ENCODE peak calls at places on chromosome 18, in six cellular contexts. One of them, this sample, is unnamed.

GRCh38 chr18:53864758-53865157 is 359.7 kb downstream of the MBD2 start:
- DNase-seq in neuronal stem cell: no peak
- DNase-seq in psoas muscle: no peak
- DNase-seq in osteoblast: no peak
- DNase-seq in CD8-positive, alpha-beta T cell: no peak
- DNase-seq in AG04450: no peak
- DNase-seq in this sample: no peak

GRCh38 chr18:64097497-64097896 is 51.4 kb downstream of the LINC00305 start:
- DNase-seq in neuronal stem cell: no peak
- DNase-seq in psoas muscle: no peak
- DNase-seq in osteoblast: no peak
- DNase-seq in CD8-positive, alpha-beta T cell: no peak
- DNase-seq in AG04450: no peak
- DNase-seq in this sample: no peak

GRCh38 chr18:3265564-3266033 is 3.7 kb downstream of the MYL12B start:
- DNase-seq in neuronal stem cell: no peak
- DNase-seq in psoas muscle: no peak
- DNase-seq in osteoblast: no peak
- DNase-seq in CD8-positive, alpha-beta T cell: no peak
- DNase-seq in AG04450: no peak
- DNase-seq in this sample: no peak

GRCh38 chr18:5895300-5895885 is at the start of gene TMEM200C:
- DNase-seq in neuronal stem cell: peak; percentile 75
- DNase-seq in psoas muscle: peak; percentile 33
- DNase-seq in osteoblast: peak; percentile 82
- DNase-seq in CD8-positive, alpha-beta T cell: no peak
- DNase-seq in AG04450: no peak
- DNase-seq in this sample: peak; percentile 66

GRCh38 chr18:36298113-36298701 is 694 bp downstream of the FHOD3 start:
- DNase-seq in neuronal stem cell: peak; percentile 58
- DNase-seq in psoas muscle: peak; percentile 33
- DNase-seq in osteoblast: no peak
- DNase-seq in CD8-positive, alpha-beta T cell: no peak
- DNase-seq in AG04450: no peak
- DNase-seq in this sample: no peak

GRCh38 chr18:2515408-2515807 is 55.9 kb downstream of the METTL4 start:
- DNase-seq in neuronal stem cell: no peak
- DNase-seq in psoas muscle: no peak
- DNase-seq in osteoblast: peak; percentile 79
- DNase-seq in CD8-positive, alpha-beta T cell: no peak
- DNase-seq in AG04450: peak; percentile 38
- DNase-seq in this sample: no peak

GRCh38 chr18:23540867-23541266 is 37.6 kb downstream of the RMC1 start:
- DNase-seq in neuronal stem cell: no peak
- DNase-seq in psoas muscle: no peak
- DNase-seq in osteoblast: no peak
- DNase-seq in CD8-positive, alpha-beta T cell: no peak
- DNase-seq in AG04450: no peak
- DNase-seq in this sample: no peak

GRCh38 chr18:46622999-46623398 is 34.0 kb downstream of the LOXHD1 start:
- DNase-seq in neuronal stem cell: no peak
- DNase-seq in psoas muscle: no peak
- DNase-seq in osteoblast: peak; percentile 77
- DNase-seq in CD8-positive, alpha-beta T cell: no peak
- DNase-seq in AG04450: no peak
- DNase-seq in this sample: no peak

GRCh38 chr18:30132959-30133358 is 909.6 kb downstream of the DSC3 start:
- DNase-seq in neuronal stem cell: no peak
- DNase-seq in psoas muscle: no peak
- DNase-seq in osteoblast: no peak
- DNase-seq in CD8-positive, alpha-beta T cell: no peak
- DNase-seq in AG04450: no peak
- DNase-seq in this sample: no peak

GRCh38 chr18:48804856-48805610 is 145.7 kb downstream of the SMAD7 start:
- DNase-seq in neuronal stem cell: no peak
- DNase-seq in psoas muscle: no peak
- DNase-seq in osteoblast: no peak
- DNase-seq in CD8-positive, alpha-beta T cell: no peak
- DNase-seq in AG04450: no peak
- DNase-seq in this sample: peak; percentile 42

GRCh38 chr18:8695932-8696510 is 9.3 kb upstream of the MTCL1 start:
- DNase-seq in neuronal stem cell: no peak
- DNase-seq in psoas muscle: no peak
- DNase-seq in osteoblast: no peak
- DNase-seq in CD8-positive, alpha-beta T cell: no peak
- DNase-seq in AG04450: no peak
- DNase-seq in this sample: no peak

DNA sequence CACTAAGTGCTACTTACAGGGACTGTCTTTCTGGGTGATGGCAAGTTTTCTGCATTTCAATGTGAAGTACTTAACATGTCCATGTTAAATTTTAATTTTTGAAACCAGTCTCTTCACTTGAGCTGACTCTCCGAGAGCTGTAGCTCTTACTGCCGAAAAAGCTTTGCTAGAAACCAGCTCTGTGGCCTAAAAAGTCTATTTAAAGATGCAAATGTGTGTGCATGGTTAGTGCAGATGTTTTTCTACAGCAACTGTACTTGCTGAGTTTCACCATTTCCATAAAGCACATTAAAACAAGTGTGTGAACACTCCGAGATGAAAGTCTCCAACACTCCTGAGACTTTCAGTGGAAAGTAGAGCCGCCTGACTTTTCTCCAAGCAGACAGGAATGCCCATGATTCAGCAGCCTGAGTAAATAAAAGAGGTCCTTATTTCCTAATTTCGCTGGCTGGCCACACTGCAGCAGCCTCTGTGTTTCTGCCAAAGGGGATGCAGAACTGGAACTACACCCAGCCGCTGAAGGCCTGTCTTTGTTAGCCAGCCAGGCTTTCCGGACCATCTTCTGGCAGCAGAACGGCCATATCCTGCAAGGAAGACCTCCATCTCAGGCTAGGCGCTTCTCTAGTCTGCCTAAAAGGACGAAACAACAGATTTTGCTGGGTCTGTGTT is 121.2 kb downstream of the ZNF521 start:
- DNase-seq in neuronal stem cell: no peak
- DNase-seq in psoas muscle: peak; percentile 76
- DNase-seq in osteoblast: peak; percentile 45
- DNase-seq in CD8-positive, alpha-beta T cell: no peak
- DNase-seq in AG04450: peak; percentile 80
- DNase-seq in this sample: no peak
- H3K27ac ChIP-seq in neuronal stem cell: no peak overlapping the region
- H3K27ac ChIP-seq in psoas muscle: peak overlapping the region; percentile 72
- H3K27ac ChIP-seq in osteoblast: peak overlapping the region; percentile 69
- H3K27ac ChIP-seq in CD8-positive, alpha-beta T cell: no peak overlapping the region
- H3K27ac ChIP-seq in AG04450: peak overlapping the region; percentile 81
- H3K27ac ChIP-seq in this sample: peak overlapping the region; percentile 33

GRCh38 chr18:21602302-21602592 is 1.7 kb upstream of the ESCO1 start:
- DNase-seq in neuronal stem cell: no peak
- DNase-seq in psoas muscle: no peak
- DNase-seq in osteoblast: no peak
- DNase-seq in CD8-positive, alpha-beta T cell: no peak
- DNase-seq in AG04450: no peak
- DNase-seq in this sample: no peak

GRCh38 chr18:21597616-21598015 is 2.9 kb downstream of the ESCO1 start:
- DNase-seq in neuronal stem cell: no peak
- DNase-seq in psoas muscle: no peak
- DNase-seq in osteoblast: no peak
- DNase-seq in CD8-positive, alpha-beta T cell: no peak
- DNase-seq in AG04450: no peak
- DNase-seq in this sample: no peak

GRCh38 chr18:21599585-21600525 is 649 bp downstream of the ESCO1 start:
- DNase-seq in neuronal stem cell: no peak
- DNase-seq in psoas muscle: peak; percentile 68
- DNase-seq in osteoblast: peak; percentile 92
- DNase-seq in CD8-positive, alpha-beta T cell: no peak
- DNase-seq in AG04450: no peak
- DNase-seq in this sample: peak; percentile 90

GRCh38 chr18:21600526-21601410 is at the start of gene ESCO1:
- DNase-seq in neuronal stem cell: peak; percentile 93
- DNase-seq in psoas muscle: peak; percentile 96
- DNase-seq in osteoblast: peak; percentile 98
- DNase-seq in CD8-positive, alpha-beta T cell: peak; percentile 87
- DNase-seq in AG04450: peak; percentile 95
- DNase-seq in this sample: peak; percentile 99

DNA sequence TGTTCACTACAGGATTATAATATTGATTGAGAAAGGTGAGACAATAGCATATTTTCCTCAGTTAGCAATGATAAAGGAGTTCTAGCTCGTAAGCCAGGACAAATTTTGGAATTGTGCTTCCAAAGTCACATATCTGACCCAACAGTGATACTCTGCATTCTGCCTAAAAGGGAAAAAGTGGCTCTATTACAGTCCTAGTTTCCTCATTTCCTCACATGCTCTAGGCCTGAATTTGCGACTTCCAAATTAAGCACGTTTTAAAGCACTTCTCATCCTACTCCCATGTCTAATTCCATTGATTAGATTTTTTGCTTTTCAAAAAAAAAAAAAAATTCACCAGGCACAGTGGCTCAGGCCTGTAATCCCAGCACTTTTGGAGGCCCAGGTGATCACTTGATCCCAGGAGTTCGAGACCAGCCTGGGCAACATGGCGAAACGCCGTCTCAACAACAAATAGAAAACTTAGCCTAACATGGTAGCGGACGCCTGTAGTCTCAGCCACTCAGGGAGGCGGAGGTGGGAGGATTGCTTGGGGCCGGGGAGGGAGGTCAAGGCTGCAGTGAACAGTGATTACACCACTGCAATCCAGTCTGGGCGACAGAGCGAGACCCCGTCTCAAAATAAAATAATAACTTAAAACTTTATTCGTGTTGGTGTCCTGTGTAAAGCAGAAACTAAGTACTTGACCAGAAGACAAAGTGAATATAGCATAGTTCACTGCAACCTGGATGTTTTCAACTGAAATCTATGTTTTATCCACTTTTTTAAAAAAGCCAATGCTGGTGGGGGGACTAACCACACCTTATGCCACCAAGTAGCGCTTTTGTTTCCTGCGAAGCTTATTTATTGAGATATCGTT is 1.5 kb downstream of the ESCO1 start:
- DNase-seq in neuronal stem cell: no peak
- DNase-seq in psoas muscle: no peak
- DNase-seq in osteoblast: no peak
- DNase-seq in CD8-positive, alpha-beta T cell: no peak
- DNase-seq in AG04450: no peak
- DNase-seq in this sample: no peak
- H3K27ac ChIP-seq in neuronal stem cell: no peak overlapping the region
- H3K27ac ChIP-seq in psoas muscle: peak overlapping the region; percentile 99
- H3K27ac ChIP-seq in osteoblast: peak overlapping the region; percentile 98
- H3K27ac ChIP-seq in CD8-positive, alpha-beta T cell: peak overlapping the region; percentile 98
- H3K27ac ChIP-seq in AG04450: no peak overlapping the region
- H3K27ac ChIP-seq in this sample: peak overlapping the region; percentile 98

GRCh38 chr18:76348267-76349066 is 146.6 kb downstream of the ZNF516 start:
- DNase-seq in neuronal stem cell: no peak
- DNase-seq in psoas muscle: no peak
- DNase-seq in osteoblast: peak; percentile 88
- DNase-seq in CD8-positive, alpha-beta T cell: no peak
- DNase-seq in AG04450: no peak
- DNase-seq in this sample: no peak
- H3K27ac ChIP-seq in neuronal stem cell: no peak overlapping the region
- H3K27ac ChIP-seq in psoas muscle: no peak overlapping the region
- H3K27ac ChIP-seq in osteoblast: no peak overlapping the region
- H3K27ac ChIP-seq in CD8-positive, alpha-beta T cell: no peak overlapping the region
- H3K27ac ChIP-seq in AG04450: no peak overlapping the region
- H3K27ac ChIP-seq in this sample: no peak overlapping the region

GRCh38 chr18:73614812-73615211 is 532.8 kb downstream of the FBXO15 start:
- DNase-seq in neuronal stem cell: no peak
- DNase-seq in psoas muscle: no peak
- DNase-seq in osteoblast: peak; percentile 30
- DNase-seq in CD8-positive, alpha-beta T cell: no peak
- DNase-seq in AG04450: peak; percentile 63
- DNase-seq in this sample: no peak
- H3K27ac ChIP-seq in neuronal stem cell: no peak overlapping the region
- H3K27ac ChIP-seq in psoas muscle: no peak overlapping the region
- H3K27ac ChIP-seq in osteoblast: no peak overlapping the region
- H3K27ac ChIP-seq in CD8-positive, alpha-beta T cell: no peak overlapping the region
- H3K27ac ChIP-seq in AG04450: peak overlapping the region; percentile 43
- H3K27ac ChIP-seq in this sample: no peak overlapping the region

DNA sequence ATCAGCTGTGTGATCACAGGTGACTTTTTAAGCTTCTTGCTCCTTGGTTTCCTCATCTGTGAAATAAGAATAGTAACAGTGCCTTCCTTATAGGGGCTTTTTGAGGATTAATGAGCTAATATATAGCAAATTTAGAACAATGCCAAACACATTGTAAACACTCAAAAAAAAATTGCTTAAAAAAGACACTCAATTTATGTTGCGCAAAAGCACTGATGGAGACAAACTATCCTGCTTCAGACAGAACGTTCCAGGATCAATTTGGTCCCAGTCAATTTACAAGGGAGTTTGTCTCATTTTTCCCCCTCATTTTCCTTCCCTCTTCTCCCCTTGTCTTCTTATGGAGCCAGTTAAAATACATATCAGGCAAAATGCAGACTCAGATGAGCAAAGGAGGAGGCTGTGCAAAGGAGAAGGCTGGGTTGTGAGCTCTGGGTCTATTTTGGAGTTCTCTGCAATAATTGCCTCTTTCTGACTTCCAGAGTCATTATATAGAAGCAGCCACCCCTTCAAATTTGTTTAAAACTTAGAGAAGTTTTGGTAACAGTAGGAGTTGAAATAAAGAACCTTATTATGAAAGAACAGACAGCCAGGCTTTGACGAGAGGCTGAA is 83.7 kb downstream of the SOCS6 start:
- DNase-seq in neuronal stem cell: no peak
- DNase-seq in psoas muscle: no peak
- DNase-seq in osteoblast: no peak
- DNase-seq in CD8-positive, alpha-beta T cell: no peak
- DNase-seq in AG04450: no peak
- DNase-seq in this sample: no peak
- H3K27ac ChIP-seq in neuronal stem cell: no peak overlapping the region
- H3K27ac ChIP-seq in psoas muscle: no peak overlapping the region
- H3K27ac ChIP-seq in osteoblast: peak overlapping the region; percentile 78
- H3K27ac ChIP-seq in CD8-positive, alpha-beta T cell: no peak overlapping the region
- H3K27ac ChIP-seq in AG04450: peak overlapping the region; percentile 49
- H3K27ac ChIP-seq in this sample: no peak overlapping the region

GRCh38 chr18:56315363-56315762 is 323.0 kb downstream of the TXNL1 start:
- DNase-seq in neuronal stem cell: no peak
- DNase-seq in psoas muscle: no peak
- DNase-seq in osteoblast: no peak
- DNase-seq in CD8-positive, alpha-beta T cell: no peak
- DNase-seq in AG04450: no peak
- DNase-seq in this sample: no peak

GRCh38 chr18:56316727-56317126 is 321.7 kb downstream of the TXNL1 start:
- DNase-seq in neuronal stem cell: no peak
- DNase-seq in psoas muscle: no peak
- DNase-seq in osteoblast: no peak
- DNase-seq in CD8-positive, alpha-beta T cell: no peak
- DNase-seq in AG04450: no peak
- DNase-seq in this sample: no peak

GRCh38 chr18:56314396-56314795 is 324.0 kb downstream of the TXNL1 start:
- DNase-seq in neuronal stem cell: no peak
- DNase-seq in psoas muscle: no peak
- DNase-seq in osteoblast: no peak
- DNase-seq in CD8-positive, alpha-beta T cell: no peak
- DNase-seq in AG04450: no peak
- DNase-seq in this sample: no peak

GRCh38 chr18:56309104-56309503 is 329.3 kb downstream of the TXNL1 start:
- DNase-seq in neuronal stem cell: no peak
- DNase-seq in psoas muscle: no peak
- DNase-seq in osteoblast: no peak
- DNase-seq in CD8-positive, alpha-beta T cell: no peak
- DNase-seq in AG04450: no peak
- DNase-seq in this sample: no peak

GRCh38 chr18:56312554-56312953 is 325.8 kb downstream of the TXNL1 start:
- DNase-seq in neuronal stem cell: no peak
- DNase-seq in psoas muscle: no peak
- DNase-seq in osteoblast: no peak
- DNase-seq in CD8-positive, alpha-beta T cell: no peak
- DNase-seq in AG04450: no peak
- DNase-seq in this sample: no peak
- H3K27ac ChIP-seq in neuronal stem cell: no peak overlapping the region
- H3K27ac ChIP-seq in psoas muscle: no peak overlapping the region
- H3K27ac ChIP-seq in osteoblast: no peak overlapping the region
- H3K27ac ChIP-seq in CD8-positive, alpha-beta T cell: no peak overlapping the region
- H3K27ac ChIP-seq in AG04450: no peak overlapping the region
- H3K27ac ChIP-seq in this sample: no peak overlapping the region